ENCODE peak calls at places on chromosome 9, in nine cellular contexts. One of them, this sample, is unnamed.

GRCh38 chr9:119101048-119101447 is 268.2 kb downstream of the BRINP1 start:
- DNase-seq in AG09309: no peak
- DNase-seq in A549: no peak
- DNase-seq in BE2C: no peak
- DNase-seq in GM12865: no peak
- DNase-seq in gastrocnemius medialis: no peak
- DNase-seq in transverse colon: no peak
- DNase-seq in fibroblast of mammary gland: no peak
- DNase-seq in choroid plexus epithelial cell: no peak
- DNase-seq in this sample: no peak

GRCh38 chr9:96067551-96068076 is 192.1 kb downstream of the ERCC6L2 start:
- DNase-seq in AG09309: no peak
- DNase-seq in A549: no peak
- DNase-seq in BE2C: no peak
- DNase-seq in GM12865: no peak
- DNase-seq in choroid plexus epithelial cell: no peak
- DNase-seq in transverse colon: no peak
- DNase-seq in fibroblast of mammary gland: no peak
- DNase-seq in gastrocnemius medialis: peak; percentile 47
- DNase-seq in this sample: no peak

GRCh38 chr9:134969401-134969800 is 51.7 kb upstream of the FCN1 start:
- DNase-seq in A549: no peak
- DNase-seq in fibroblast of mammary gland: no peak
- DNase-seq in GM12865: no peak
- DNase-seq in BE2C: no peak
- DNase-seq in choroid plexus epithelial cell: no peak
- DNase-seq in AG09309: no peak
- DNase-seq in transverse colon: no peak
- DNase-seq in gastrocnemius medialis: no peak
- DNase-seq in this sample: no peak

GRCh38 chr9:94920439-94920951 is 194.0 kb downstream of the AOPEP start:
- DNase-seq in A549: peak; percentile 89
- DNase-seq in AG09309: no peak
- DNase-seq in BE2C: peak; percentile 78
- DNase-seq in fibroblast of mammary gland: peak; percentile 90
- DNase-seq in gastrocnemius medialis: no peak
- DNase-seq in choroid plexus epithelial cell: peak; percentile 61
- DNase-seq in transverse colon: peak; percentile 35
- DNase-seq in GM12865: no peak
- DNase-seq in this sample: no peak

GRCh38 chr9:8732367-8733075 is 932.9 kb upstream of the DMAC1 start:
- DNase-seq in choroid plexus epithelial cell: no peak
- DNase-seq in transverse colon: no peak
- DNase-seq in GM12865: no peak
- DNase-seq in A549: no peak
- DNase-seq in fibroblast of mammary gland: no peak
- DNase-seq in AG09309: no peak
- DNase-seq in BE2C: no peak
- DNase-seq in gastrocnemius medialis: no peak
- DNase-seq in this sample: no peak

GRCh38 chr9:114310471-114311450 is 12.1 kb upstream of the ORM1 start:
- DNase-seq in A549: no peak
- DNase-seq in transverse colon: no peak
- DNase-seq in gastrocnemius medialis: no peak
- DNase-seq in fibroblast of mammary gland: no peak
- DNase-seq in AG09309: no peak
- DNase-seq in GM12865: no peak
- DNase-seq in BE2C: no peak
- DNase-seq in choroid plexus epithelial cell: no peak
- DNase-seq in this sample: no peak

GRCh38 chr9:95729066-95729465 is 146.4 kb upstream of the ERCC6L2 start:
- DNase-seq in choroid plexus epithelial cell: no peak
- DNase-seq in fibroblast of mammary gland: no peak
- DNase-seq in A549: no peak
- DNase-seq in gastrocnemius medialis: no peak
- DNase-seq in GM12865: no peak
- DNase-seq in BE2C: no peak
- DNase-seq in transverse colon: no peak
- DNase-seq in AG09309: no peak
- DNase-seq in this sample: no peak

GRCh38 chr9:134379774-134380431 is 53.6 kb downstream of the RXRA start:
- DNase-seq in gastrocnemius medialis: no peak
- DNase-seq in A549: peak; percentile 77
- DNase-seq in AG09309: no peak
- DNase-seq in fibroblast of mammary gland: peak; percentile 20
- DNase-seq in transverse colon: no peak
- DNase-seq in BE2C: peak; percentile 51
- DNase-seq in GM12865: no peak
- DNase-seq in choroid plexus epithelial cell: peak; percentile 38
- DNase-seq in this sample: peak; percentile 58

GRCh38 chr9:120336021-120336752 is 243.8 kb downstream of the CDK5RAP2 start:
- DNase-seq in choroid plexus epithelial cell: no peak
- DNase-seq in transverse colon: no peak
- DNase-seq in AG09309: peak; percentile 3
- DNase-seq in GM12865: no peak
- DNase-seq in fibroblast of mammary gland: peak; percentile 71
- DNase-seq in A549: no peak
- DNase-seq in gastrocnemius medialis: no peak
- DNase-seq in BE2C: no peak
- DNase-seq in this sample: no peak

GRCh38 chr9:137959641-137960411 is 82.2 kb downstream of the CACNA1B start:
- DNase-seq in GM12865: no peak
- DNase-seq in AG09309: no peak
- DNase-seq in fibroblast of mammary gland: no peak
- DNase-seq in BE2C: no peak
- DNase-seq in gastrocnemius medialis: no peak
- DNase-seq in A549: no peak
- DNase-seq in choroid plexus epithelial cell: no peak
- DNase-seq in transverse colon: no peak
- DNase-seq in this sample: no peak

GRCh38 chr9:128182872-128183528 is 8.4 kb downstream of the CIZ1 start:
- DNase-seq in fibroblast of mammary gland: no peak
- DNase-seq in A549: no peak
- DNase-seq in transverse colon: no peak
- DNase-seq in choroid plexus epithelial cell: peak; percentile 56
- DNase-seq in gastrocnemius medialis: no peak
- DNase-seq in GM12865: no peak
- DNase-seq in BE2C: no peak
- DNase-seq in AG09309: no peak
- DNase-seq in this sample: peak; percentile 38

GRCh38 chr9:136743639-136744211 is 985 bp upstream of the LCN10 start:
- DNase-seq in gastrocnemius medialis: no peak
- DNase-seq in AG09309: no peak
- DNase-seq in GM12865: no peak
- DNase-seq in transverse colon: no peak
- DNase-seq in BE2C: no peak
- DNase-seq in fibroblast of mammary gland: no peak
- DNase-seq in A549: no peak
- DNase-seq in choroid plexus epithelial cell: no peak
- DNase-seq in this sample: no peak

GRCh38 chr9:136740971-136741884 is 1.5 kb downstream of the LCN10 start:
- DNase-seq in BE2C: no peak
- DNase-seq in GM12865: no peak
- DNase-seq in choroid plexus epithelial cell: no peak
- DNase-seq in gastrocnemius medialis: no peak
- DNase-seq in AG09309: no peak
- DNase-seq in transverse colon: no peak
- DNase-seq in fibroblast of mammary gland: no peak
- DNase-seq in A549: no peak
- DNase-seq in this sample: no peak

GRCh38 chr9:136741885-136742568 is 713 bp downstream of the LCN10 start:
- DNase-seq in fibroblast of mammary gland: no peak
- DNase-seq in gastrocnemius medialis: no peak
- DNase-seq in A549: no peak
- DNase-seq in transverse colon: peak; percentile 43
- DNase-seq in BE2C: no peak
- DNase-seq in AG09309: no peak
- DNase-seq in choroid plexus epithelial cell: no peak
- DNase-seq in GM12865: peak; percentile 41
- DNase-seq in this sample: no peak

GRCh38 chr9:136744747-136745146 is 2.0 kb upstream of the LCN10 start:
- DNase-seq in transverse colon: no peak
- DNase-seq in AG09309: no peak
- DNase-seq in fibroblast of mammary gland: no peak
- DNase-seq in gastrocnemius medialis: no peak
- DNase-seq in A549: no peak
- DNase-seq in BE2C: no peak
- DNase-seq in GM12865: no peak
- DNase-seq in choroid plexus epithelial cell: no peak
- DNase-seq in this sample: no peak

DNA sequence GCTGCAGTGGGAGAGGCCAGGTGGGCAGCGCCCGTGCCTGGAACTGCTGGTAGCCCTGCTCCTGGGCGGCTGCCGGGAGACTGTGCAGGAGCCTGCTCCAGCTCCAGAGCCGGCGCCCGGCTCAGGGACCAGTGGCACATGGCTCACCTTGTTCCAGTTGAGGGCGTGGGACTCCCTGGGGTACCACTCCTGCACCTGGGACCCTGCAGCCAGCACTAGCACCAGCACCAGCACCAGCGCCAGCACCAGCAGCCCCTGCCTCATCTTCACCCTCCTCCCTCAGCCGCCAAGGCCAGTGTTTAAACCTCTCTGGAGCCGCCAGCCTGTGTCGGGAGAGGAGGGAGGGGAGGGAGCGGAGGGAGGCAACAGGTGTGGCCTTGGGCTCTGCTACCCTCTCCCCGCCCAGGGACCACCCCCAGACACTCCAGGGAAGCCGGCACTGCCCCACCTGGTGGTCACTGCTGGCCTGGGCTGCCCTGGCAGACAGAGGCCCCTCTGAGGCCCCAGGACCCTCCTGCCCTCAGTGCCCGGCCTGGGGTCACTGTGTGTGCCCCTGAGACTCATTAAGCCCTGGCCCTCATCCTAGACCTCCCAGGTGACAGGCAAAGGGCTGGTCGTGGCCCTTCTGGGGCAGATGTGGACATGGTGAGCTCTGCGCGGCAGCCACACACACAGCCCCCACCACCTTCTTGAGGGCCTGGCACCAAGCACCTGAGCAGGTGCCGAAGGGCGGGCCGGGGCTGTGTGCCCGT is at the start of gene LCN10:
- DNase-seq in A549: no peak
- DNase-seq in transverse colon: no peak
- DNase-seq in AG09309: no peak
- DNase-seq in BE2C: no peak
- DNase-seq in gastrocnemius medialis: no peak
- DNase-seq in GM12865: no peak
- DNase-seq in choroid plexus epithelial cell: no peak
- DNase-seq in fibroblast of mammary gland: no peak
- DNase-seq in this sample: no peak
- TF ChIP-seq CTCF in A549: peak; percentile 10
- TF ChIP-seq CTCF in transverse colon: peak; percentile 23
- TF ChIP-seq CTCF in AG09309: peak; percentile 47
- TF ChIP-seq CTCF in BE2C: peak; percentile 9
- TF ChIP-seq CTCF in gastrocnemius medialis: no peak
- TF ChIP-seq CTCF in GM12865: no peak
- TF ChIP-seq CTCF in choroid plexus epithelial cell: peak; percentile 50
- TF ChIP-seq CTCF in fibroblast of mammary gland: no peak
- TF ChIP-seq CTCF in this sample: peak; percentile 64

GRCh38 chr9:76213751-76214150 is 180.5 kb downstream of the RFK start:
- DNase-seq in fibroblast of mammary gland: no peak
- DNase-seq in transverse colon: no peak
- DNase-seq in gastrocnemius medialis: no peak
- DNase-seq in choroid plexus epithelial cell: no peak
- DNase-seq in AG09309: no peak
- DNase-seq in GM12865: no peak
- DNase-seq in BE2C: no peak
- DNase-seq in A549: no peak
- DNase-seq in this sample: peak; percentile 18

GRCh38 chr9:76218151-76218867 is 175.9 kb downstream of the RFK start:
- DNase-seq in choroid plexus epithelial cell: no peak
- DNase-seq in BE2C: no peak
- DNase-seq in fibroblast of mammary gland: no peak
- DNase-seq in transverse colon: no peak
- DNase-seq in GM12865: no peak
- DNase-seq in A549: no peak
- DNase-seq in AG09309: no peak
- DNase-seq in gastrocnemius medialis: no peak
- DNase-seq in this sample: no peak

GRCh38 chr9:76218868-76219462 is 175.3 kb downstream of the RFK start:
- DNase-seq in A549: no peak
- DNase-seq in transverse colon: no peak
- DNase-seq in AG09309: no peak
- DNase-seq in choroid plexus epithelial cell: peak; percentile 21
- DNase-seq in fibroblast of mammary gland: peak; percentile 8
- DNase-seq in gastrocnemius medialis: no peak
- DNase-seq in GM12865: no peak
- DNase-seq in BE2C: no peak
- DNase-seq in this sample: peak; percentile 8

GRCh38 chr9:76216161-76216649 is 178.0 kb downstream of the RFK start:
- DNase-seq in fibroblast of mammary gland: peak; percentile 96
- DNase-seq in AG09309: peak; percentile 86
- DNase-seq in A549: peak; percentile 61
- DNase-seq in GM12865: no peak
- DNase-seq in gastrocnemius medialis: no peak
- DNase-seq in BE2C: no peak
- DNase-seq in choroid plexus epithelial cell: peak; percentile 98
- DNase-seq in transverse colon: no peak
- DNase-seq in this sample: peak; percentile 95

DNA sequence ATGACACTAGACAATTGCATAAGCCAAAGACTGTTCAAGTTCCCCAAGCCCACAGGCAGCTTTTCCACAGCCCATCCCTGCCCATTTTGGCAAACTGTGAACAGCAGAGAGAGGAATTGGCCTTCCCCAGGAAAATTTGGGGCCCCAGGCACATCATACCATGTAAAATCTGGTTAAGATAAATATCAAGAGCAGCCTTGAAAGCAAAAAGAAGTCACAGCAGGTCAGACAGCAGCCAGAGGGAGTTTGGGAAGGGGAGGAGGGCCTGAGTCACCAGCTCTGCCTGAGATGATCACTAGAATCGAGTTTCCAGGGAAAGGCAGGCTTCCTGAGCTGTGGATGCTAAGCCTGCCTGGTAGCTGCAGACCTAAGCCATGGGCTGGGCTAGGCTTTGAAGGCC is 179.2 kb downstream of the RFK start:
- DNase-seq in fibroblast of mammary gland: peak; percentile 82
- DNase-seq in A549: peak; percentile 9
- DNase-seq in gastrocnemius medialis: no peak
- DNase-seq in choroid plexus epithelial cell: peak; percentile 66
- DNase-seq in GM12865: no peak
- DNase-seq in BE2C: peak; percentile 39
- DNase-seq in AG09309: peak; percentile 55
- DNase-seq in transverse colon: no peak
- DNase-seq in this sample: peak; percentile 76
- TF ChIP-seq CTCF in fibroblast of mammary gland: peak; percentile 19
- TF ChIP-seq CTCF in A549: no peak
- TF ChIP-seq CTCF in gastrocnemius medialis: no peak
- TF ChIP-seq CTCF in choroid plexus epithelial cell: peak; percentile 14
- TF ChIP-seq CTCF in GM12865: no peak
- TF ChIP-seq CTCF in BE2C: no peak
- TF ChIP-seq CTCF in AG09309: no peak
- TF ChIP-seq CTCF in transverse colon: no peak
- TF ChIP-seq CTCF in this sample: peak; percentile 16

GRCh38 chr9:109451311-109452025 is 46.6 kb downstream of the PTPN3 start:
- DNase-seq in A549: no peak
- DNase-seq in choroid plexus epithelial cell: no peak
- DNase-seq in gastrocnemius medialis: no peak
- DNase-seq in AG09309: no peak
- DNase-seq in BE2C: no peak
- DNase-seq in transverse colon: no peak
- DNase-seq in fibroblast of mammary gland: no peak
- DNase-seq in GM12865: no peak
- DNase-seq in this sample: no peak
- TF ChIP-seq CTCF in A549: no peak
- TF ChIP-seq CTCF in choroid plexus epithelial cell: peak; percentile 15
- TF ChIP-seq CTCF in gastrocnemius medialis: no peak
- TF ChIP-seq CTCF in AG09309: no peak
- TF ChIP-seq CTCF in BE2C: peak; percentile 19
- TF ChIP-seq CTCF in transverse colon: no peak
- TF ChIP-seq CTCF in fibroblast of mammary gland: no peak
- TF ChIP-seq CTCF in GM12865: no peak
- TF ChIP-seq CTCF in this sample: no peak

GRCh38 chr9:17802249-17802857 is 223.5 kb downstream of the SH3GL2 start:
- DNase-seq in AG09309: no peak
- DNase-seq in A549: peak; percentile 4
- DNase-seq in fibroblast of mammary gland: peak; percentile 30
- DNase-seq in GM12865: no peak
- DNase-seq in gastrocnemius medialis: no peak
- DNase-seq in choroid plexus epithelial cell: peak; percentile 43
- DNase-seq in transverse colon: no peak
- DNase-seq in BE2C: no peak
- DNase-seq in this sample: peak; percentile 17
- TF ChIP-seq CTCF in AG09309: peak; percentile 58
- TF ChIP-seq CTCF in A549: peak; percentile 54
- TF ChIP-seq CTCF in fibroblast of mammary gland: peak; percentile 65
- TF ChIP-seq CTCF in GM12865: peak; percentile 27
- TF ChIP-seq CTCF in gastrocnemius medialis: no peak
- TF ChIP-seq CTCF in choroid plexus epithelial cell: peak; percentile 69
- TF ChIP-seq CTCF in transverse colon: peak; percentile 50
- TF ChIP-seq CTCF in BE2C: peak; percentile 50
- TF ChIP-seq CTCF in this sample: peak; percentile 65

This sample was measured in astrocyte of the spinal cord.